ENCODE peak calls at places on chromosomes 12 and 14, in five cellular contexts. I is A549, E is K562, B is endothelial cell of umbilical vein, N is GM12878. A is an unnamed sample.

GRCh38 chr12:96368233-96368632 is 32.0 kb downstream of the CDK17 start:
- DNase-seq in I (no peak), E (no peak), B (peak), N (no peak), A (no peak)

GRCh38 chr14:94110552-94111181 is at the start of gene IFI27:
- DNase-seq in I (no peak), E (peak), B (peak), N (no peak), A (no peak)

GRCh38 chr14:67411820-67412421 is at the start of gene PLEK2:
- DNase-seq in I (peak), E (no peak), B (no peak), N (no peak), A (no peak)

GRCh38 chr12:65962921-65963883 is 138.9 kb downstream of the HMGA2 start:
- DNase-seq in I (no peak), E (peak), B (peak), N (no peak), A (peak)

GRCh38 chr12:45893240-45893639 is 97.1 kb downstream of the SCAF11 start:
- DNase-seq in I (no peak), E (peak), B (no peak), N (no peak), A (peak)

GRCh38 chr12:80187660-80188090 is 88.3 kb downstream of the OTOGL start:
- DNase-seq in I (no peak), E (no peak), B (peak), N (peak), A (no peak)

GRCh38 chr12:57216014-57216891 is at the start of gene NXPH4:
- DNase-seq in I (peak), E (peak), B (no peak), N (no peak), A (no peak)

GRCh38 chr12:14514154-14514842 is 53.4 kb downstream of the PLBD1 start:
- DNase-seq in I (no peak), E (no peak), B (no peak), N (no peak), A (peak)

GRCh38 chr12:100427078-100427477 is 46.6 kb upstream of the NR1H4 start:
- DNase-seq in I (peak), E (no peak), B (no peak), N (no peak), A (no peak)

GRCh38 chr12:105426766-105427165 is 96.3 kb downstream of the C12orf75 start:
- DNase-seq in I (no peak), E (no peak), B (no peak), N (no peak), A (no peak)

GRCh38 chr12:46214668-46215429 is 54.0 kb downstream of the SLC38A1 start:
- DNase-seq in I (no peak), E (no peak), B (no peak), N (peak), A (peak)

GRCh38 chr14:105378199-105378598 is 20.1 kb upstream of the TEX22 start:
- DNase-seq in I (no peak), E (peak), B (no peak), N (no peak), A (no peak)

GRCh38 chr12:27814851-27815591 is 35.0 kb upstream of the MANSC4 start:
- DNase-seq in I (no peak), E (no peak), B (no peak), N (no peak), A (no peak)

GRCh38 chr14:30569216-30569902 is 10.4 kb downstream of the G2E3 start:
- DNase-seq in I (no peak), E (no peak), B (no peak), N (no peak), A (no peak)

GRCh38 chr12:7935773-7936581 is at the start of gene SLC2A3:
- DNase-seq in I (peak), E (peak), B (peak), N (peak), A (peak)

GRCh38 chr14:21133896-21134295 is 22.0 kb downstream of the OR5AU1 start:
- DNase-seq in I (no peak), E (no peak), B (no peak), N (no peak), A (no peak)

GRCh38 chr14:26888592-26888991 is 290.8 kb upstream of the NOVA1 start:
- DNase-seq in I (no peak), E (no peak), B (no peak), N (no peak), A (no peak)

GRCh38 chr12:27297576-27297975 is 35.1 kb upstream of the BMAL2 start:
- DNase-seq in I (no peak), E (no peak), B (peak), N (no peak), A (no peak)

GRCh38 chr12:22275847-22276246 is 58.7 kb downstream of the ST8SIA1 start:
- DNase-seq in I (peak), E (no peak), B (peak), N (no peak), A (no peak)

GRCh38 chr14:44149597-44149996 is 357.5 kb downstream of the FSCB start:
- DNase-seq in I (no peak), E (no peak), B (no peak), N (no peak), A (peak)

GRCh38 chr12:24244231-24244630 is 294.8 kb upstream of the SOX5 start:
- DNase-seq in I (no peak), E (no peak), B (no peak), N (no peak), A (no peak)

GRCh38 chr14:86221755-86222154 is 691.8 kb downstream of the FLRT2 start:
- DNase-seq in I (no peak), E (no peak), B (no peak), N (no peak), A (no peak)

GRCh38 chr12:89385965-89386537 is 33.8 kb upstream of the DUSP6 start:
- DNase-seq in I (no peak), E (no peak), B (no peak), N (no peak), A (no peak)

GRCh38 chr12:109890620-109891019 is 9.5 kb upstream of the TCHP start:
- DNase-seq in I (no peak), E (no peak), B (no peak), N (no peak), A (no peak)

GRCh38 chr14:68270342-68270741 is 450.8 kb downstream of the RAD51B start:
- DNase-seq in I (no peak), E (no peak), B (no peak), N (no peak), A (no peak)

GRCh38 chr12:3303410-3304136 is 187.4 kb upstream of the PRMT8 start:
- DNase-seq in I (no peak), E (no peak), B (no peak), N (no peak), A (no peak)

GRCh38 chr14:32307881-32308582 is 21.1 kb upstream of the AKAP6 start:
- DNase-seq in I (no peak), E (no peak), B (peak), N (no peak), A (no peak)

GRCh38 chr12:32615441-32615840 is 63.7 kb upstream of the DNM1L start:
- DNase-seq in I (no peak), E (no peak), B (no peak), N (no peak), A (no peak)

GRCh38 chr14:32319368-32320049 is 9.6 kb upstream of the AKAP6 start:
- DNase-seq in I (no peak), E (no peak), B (peak), N (no peak), A (no peak)

GRCh38 chr12:51914034-51914923 is 7.0 kb downstream of the ACVRL1 start:
- DNase-seq in I (no peak), E (no peak), B (no peak), N (no peak), A (no peak)

GRCh38 chr12:95966287-95966870 is 23.2 kb downstream of the AMDHD1 start:
- DNase-seq in I (no peak), E (no peak), B (no peak), N (no peak), A (no peak)

GRCh38 chr12:1798734-1799067 is 21.7 kb upstream of the LRTM2 start:
- DNase-seq in I (no peak), E (no peak), B (no peak), N (no peak), A (no peak)

GRCh38 chr12:3333991-3334391 is 157.0 kb upstream of the PRMT8 start:
- DNase-seq in I (no peak), E (no peak), B (no peak), N (no peak), A (no peak)

GRCh38 chr14:100306506-100307214 is 416 bp upstream of the SLC25A29 start:
- DNase-seq in I (peak), E (peak), B (peak), N (no peak), A (peak)
- TF ChIP-seq POLR2A in I (peak), E (no peak), B (peak), N (peak), A (peak)

DNA sequence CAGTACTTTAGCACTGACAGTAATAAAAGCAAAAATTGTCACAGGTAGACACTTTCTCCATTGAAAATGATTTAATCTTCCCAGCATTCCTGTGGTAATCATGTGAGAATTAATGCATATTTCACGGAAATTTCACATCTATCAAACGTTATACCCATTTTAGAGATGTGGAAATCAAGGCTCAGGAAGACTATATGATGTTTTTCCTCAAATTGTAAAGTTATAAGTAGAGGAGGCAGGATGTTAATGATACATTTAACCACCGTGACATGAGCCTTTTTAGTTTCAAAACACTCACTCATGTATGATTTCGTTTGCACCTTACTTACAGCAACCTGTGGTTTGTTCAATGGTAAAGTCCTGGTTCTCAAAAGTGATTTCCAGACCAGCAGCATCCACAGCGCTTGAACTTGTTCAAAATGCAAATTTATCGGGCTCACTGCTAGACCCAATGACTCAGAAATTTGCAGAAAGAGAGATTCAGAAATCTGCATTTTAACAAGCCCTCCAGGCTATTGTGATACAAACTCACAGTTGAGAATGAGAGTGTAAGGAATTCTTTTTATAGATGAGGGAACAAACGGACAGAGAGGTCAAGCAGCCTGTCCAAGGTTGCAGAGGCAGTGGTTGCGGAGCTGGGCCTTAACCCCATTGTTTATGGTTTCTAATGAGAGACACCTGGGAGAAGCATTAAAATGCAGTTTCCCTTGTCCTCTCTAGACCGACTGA is 654.8 kb upstream of the TBX3 start:
- DNase-seq in I (no peak), E (no peak), B (no peak), N (peak), A (no peak)
- TF ChIP-seq MYC in I (no peak), E (no peak), B (no peak), N (no peak), A (no peak)

DNA sequence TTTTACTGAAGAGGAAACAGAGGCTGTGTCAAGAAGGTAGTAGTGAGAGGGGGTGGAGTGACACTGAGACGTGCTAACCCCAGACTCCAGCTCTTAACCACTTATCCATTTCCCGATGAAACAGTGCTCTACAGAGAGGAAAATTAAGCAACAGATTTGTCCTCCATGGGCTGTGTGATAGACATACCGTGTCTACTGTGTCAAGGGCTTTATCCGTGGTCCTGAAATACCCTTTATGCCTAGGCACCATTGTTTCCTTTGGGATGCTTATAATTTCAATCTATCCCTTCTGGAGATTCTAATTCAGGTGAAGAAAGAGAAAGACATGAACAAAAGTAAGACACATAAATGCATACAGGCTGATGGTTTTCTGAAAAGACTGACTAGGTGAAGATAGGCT is 71.7 kb downstream of the CMKLR1 start:
- DNase-seq in I (no peak), E (no peak), B (no peak), N (no peak), A (no peak)
- TF ChIP-seq MAX in I (no peak), E (no peak), B (no peak), N (no peak), A (no peak)

DNA sequence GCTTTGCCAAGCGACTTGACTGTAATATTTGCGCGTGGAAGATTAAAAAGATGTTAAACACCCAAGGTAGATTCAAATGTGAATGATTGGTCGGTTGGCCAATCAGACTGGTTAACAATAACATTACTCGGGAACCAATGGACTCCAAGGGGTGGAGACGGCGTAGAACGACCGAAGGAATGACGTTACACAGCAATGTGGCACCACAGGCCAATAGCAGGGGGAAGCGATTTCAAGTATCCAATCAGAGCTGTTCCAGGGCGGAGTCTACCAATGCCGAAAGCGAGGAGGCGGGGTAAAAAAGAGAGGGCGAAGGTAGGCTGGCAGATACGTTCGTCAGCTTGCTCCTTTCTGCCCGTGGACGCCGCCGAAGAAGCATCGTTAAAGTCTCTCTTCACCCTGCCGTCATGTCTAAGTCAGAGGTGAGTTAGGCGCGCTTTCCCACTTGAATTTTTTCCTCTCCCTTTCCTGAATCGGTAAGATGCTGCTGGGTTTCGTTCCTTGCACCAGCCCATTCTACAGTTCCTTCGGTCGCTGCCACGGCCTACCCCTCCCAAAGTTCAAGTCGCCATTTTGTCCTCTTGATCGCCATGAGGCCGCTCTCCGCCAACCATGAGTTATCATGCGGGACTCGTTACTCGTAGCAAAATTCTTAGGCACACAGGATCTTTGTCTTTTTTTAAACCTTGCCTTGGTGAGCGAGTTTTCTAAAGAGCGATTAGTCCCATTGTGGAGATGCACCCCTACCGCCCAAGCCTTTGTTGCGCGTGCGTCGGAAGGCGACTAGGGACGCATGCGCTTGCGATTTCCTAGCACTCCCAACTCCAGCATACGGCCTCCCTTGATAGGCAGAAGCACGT is at the start of gene HNRNPA1:
- DNase-seq in I (peak), E (peak), B (peak), N (peak), A (peak)
- TF ChIP-seq POLR2A in I (peak), E (peak), B (peak), N (peak), A (peak)

GRCh38 chr14:62308927-62309326 is 546.7 kb downstream of the SNAPC1 start:
- DNase-seq in I (no peak), E (no peak), B (peak), N (no peak), A (no peak)
- TF ChIP-seq MYC in I (no peak), E (no peak), B (no peak), N (no peak), A (no peak)

DNA sequence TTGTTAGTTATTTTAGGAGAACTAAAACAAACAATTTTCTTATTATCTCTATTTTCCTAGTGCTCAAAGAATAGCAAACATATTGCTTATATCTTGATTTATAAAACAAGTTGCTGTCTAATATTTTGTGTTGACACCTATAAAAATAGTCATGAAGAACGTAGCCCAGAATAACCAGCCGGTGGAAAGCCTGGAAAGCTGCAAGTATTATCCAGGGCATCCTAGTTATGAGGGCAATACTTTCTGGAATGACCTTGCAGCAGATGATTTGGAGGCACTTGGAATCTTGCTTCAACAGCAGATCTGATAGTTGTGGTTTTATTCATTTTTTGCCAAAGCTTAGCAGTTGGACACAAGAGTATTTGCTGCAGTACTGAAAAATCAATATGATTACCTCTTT is 948.7 kb downstream of the LRFN5 start:
- DNase-seq in I (no peak), E (no peak), B (no peak), N (no peak), A (no peak)
- TF ChIP-seq MAX in I (no peak), E (no peak), B (no peak), N (no peak), A (no peak)

GRCh38 chr12:28882444-28882843 is 266.6 kb upstream of the FAR2 start:
- DNase-seq in I (no peak), E (no peak), B (no peak), N (no peak), A (no peak)
- TF ChIP-seq POLR2A in I (no peak), E (no peak), B (no peak), N (no peak), A (no peak)

DNA sequence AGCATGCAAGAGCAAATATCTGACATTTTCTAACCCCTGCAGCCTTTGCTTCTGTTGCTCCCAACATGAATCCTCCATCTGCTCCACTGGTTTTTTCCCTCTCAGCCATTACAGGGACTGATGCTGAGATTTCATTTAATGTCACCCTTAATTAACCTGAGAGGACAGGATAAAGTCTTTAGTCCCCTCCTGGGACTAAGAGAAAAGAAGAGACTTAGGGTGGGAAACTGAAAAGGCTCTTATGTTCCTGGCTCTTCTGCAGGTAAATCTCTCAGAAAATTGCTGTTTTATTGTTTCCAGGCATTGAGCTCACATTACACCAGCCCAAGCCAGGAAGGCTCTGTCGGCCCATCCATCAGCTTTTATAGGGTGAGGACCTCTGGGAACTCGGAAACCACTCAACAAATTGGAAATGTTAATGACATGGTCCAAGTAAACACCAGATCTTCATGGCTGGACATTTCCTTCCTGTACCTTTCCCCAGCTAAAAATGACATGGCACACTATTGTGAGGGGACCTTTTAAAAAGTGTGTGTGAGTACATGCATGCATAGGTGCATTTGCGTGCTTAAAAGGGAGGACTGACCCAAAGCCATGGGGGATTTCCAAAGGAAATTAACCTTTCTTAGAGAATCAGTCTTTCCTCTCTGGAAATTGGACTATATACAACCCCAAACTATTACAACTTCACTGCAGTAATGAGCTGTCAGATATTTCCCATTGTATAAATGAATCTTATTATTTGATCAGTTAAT is 408.1 kb upstream of the TMTC1 start:
- DNase-seq in I (no peak), E (no peak), B (peak), N (no peak), A (no peak)
- TF ChIP-seq MYC in I (no peak), E (no peak), B (no peak), N (no peak), A (no peak)

A was measured in NB4.